ENCODE peak calls at places on chromosome X, in nine cellular contexts. R is neural progenitor cell, L is GM23248, J is PC-3, N is HCT116, C is MM.1S, Z is SK-N-SH, G is hepatocyte, O is GM23338. B is an unnamed sample.

GRCh38 chrX:14963447-14964236 is 90.4 kb downstream of the MOSPD2 start:
- DNase-seq in R (no peak), L (peak; percentile 53), J (peak; percentile 92), N (peak; percentile 49), C (no peak), Z (no peak), G (no peak), O (no peak), B (no peak)

GRCh38 chrX:48703642-48704481 is 7.3 kb downstream of the SUV39H1 start:
- DNase-seq in R (no peak), L (peak; percentile 57), J (peak; percentile 90), N (no peak), C (no peak), Z (no peak), G (no peak), O (no peak), B (no peak)

GRCh38 chrX:68695206-68695845 is 47.9 kb downstream of the STARD8 start:
- DNase-seq in R (no peak), L (peak; percentile 34), J (no peak), N (no peak), C (no peak), Z (no peak), G (no peak), O (no peak), B (no peak)

GRCh38 chrX:153347530-153347929 is 13.6 kb downstream of the ZNF275 start:
- DNase-seq in R (no peak), L (no peak), J (no peak), N (no peak), C (no peak), Z (no peak), G (no peak), O (no peak), B (no peak)

GRCh38 chrX:119690921-119691716 is 1.8 kb downstream of the SEPTIN6 start:
- DNase-seq in R (no peak), L (peak; percentile 69), J (no peak), N (no peak), C (peak; percentile 32), Z (peak; percentile 34), G (peak; percentile 31), O (peak; percentile 29), B (no peak)

GRCh38 chrX:119981286-119982070 is 37.9 kb upstream of the NKAP start:
- DNase-seq in R (peak; percentile 63), L (peak; percentile 49), J (peak; percentile 58), N (peak; percentile 42), C (peak; percentile 63), Z (peak; percentile 61), G (peak; percentile 46), O (peak; percentile 73), B (peak; percentile 65)

GRCh38 chrX:53251307-53251706 is 26.3 kb upstream of the KDM5C start:
- DNase-seq in R (peak; percentile 72), L (no peak), J (no peak), N (no peak), C (no peak), Z (no peak), G (no peak), O (no peak), B (no peak)

GRCh38 chrX:72532371-72532770 is 40.3 kb downstream of the HDAC8 start:
- DNase-seq in R (no peak), L (peak; percentile 57), J (no peak), N (no peak), C (no peak), Z (no peak), G (no peak), O (no peak), B (no peak)

GRCh38 chrX:123990602-123991001 is 29.1 kb downstream of the STAG2 start:
- DNase-seq in R (no peak), L (no peak), J (no peak), N (no peak), C (peak; percentile 12), Z (no peak), G (no peak), O (no peak), B (no peak)

GRCh38 chrX:97685753-97686152 is 802.0 kb downstream of the RPA4 start:
- DNase-seq in R (peak; percentile 46), L (peak; percentile 60), J (peak; percentile 62), N (peak; percentile 13), C (peak; percentile 53), Z (peak; percentile 41), G (peak; percentile 57), O (peak; percentile 44), B (peak; percentile 53)
- H2AFZ ChIP-seq in R (no peak overlapping the region), L (no peak overlapping the region), J (no peak overlapping the region), N (no peak overlapping the region), C (no peak overlapping the region), Z (no peak overlapping the region), G (no peak overlapping the region), O (no peak overlapping the region), B (no peak overlapping the region)

GRCh38 chrX:38804481-38805293 is 3.4 kb downstream of the MID1IP1 start:
- DNase-seq in R (peak; percentile 46), L (peak; percentile 70), J (peak; percentile 28), N (no peak), C (peak; percentile 29), Z (peak; percentile 52), G (peak; percentile 32), O (peak; percentile 7), B (peak; percentile 53)
- TF ChIP-seq EZH2phosphoT487 in R (no peak), L (no peak), J (no peak), N (no peak), C (no peak), Z (no peak), G (no peak), O (no peak), B (no peak)

GRCh38 chrX:130083656-130084382 is 26.5 kb downstream of the ELF4 start:
- DNase-seq in R (no peak), L (no peak), J (no peak), N (no peak), C (no peak), Z (no peak), G (no peak), O (no peak), B (peak; percentile 49)
- H3K4me2 ChIP-seq in R (no peak overlapping the region), L (no peak overlapping the region), J (no peak overlapping the region), N (no peak overlapping the region), C (peak overlapping the region; percentile 35), Z (no peak overlapping the region), G (no peak overlapping the region), O (no peak overlapping the region), B (peak overlapping the region; percentile 84)

GRCh38 chrX:30217465-30217864 is 2.1 kb downstream of the MAGEB2 start:
- DNase-seq in R (no peak), L (no peak), J (no peak), N (no peak), C (no peak), Z (no peak), G (no peak), O (no peak), B (no peak)

GRCh38 chrX:30212172-30212571 is 3.2 kb upstream of the MAGEB2 start:
- DNase-seq in R (no peak), L (no peak), J (peak; percentile 3), N (no peak), C (no peak), Z (no peak), G (no peak), O (no peak), B (no peak)

GRCh38 chrX:30220646-30221045 is 5.3 kb downstream of the MAGEB2 start:
- DNase-seq in R (no peak), L (no peak), J (no peak), N (no peak), C (no peak), Z (no peak), G (no peak), O (no peak), B (no peak)

GRCh38 chrX:30219372-30219771 is 4.0 kb downstream of the MAGEB2 start:
- DNase-seq in R (no peak), L (no peak), J (no peak), N (no peak), C (no peak), Z (no peak), G (no peak), O (peak; percentile 68), B (no peak)

GRCh38 chrX:30215357-30215843 is at the start of gene MAGEB2:
- DNase-seq in R (no peak), L (no peak), J (no peak), N (peak; percentile 77), C (no peak), Z (peak; percentile 33), G (no peak), O (peak; percentile 36), B (no peak)
- H2AFZ ChIP-seq in R (no peak within 1 kb of the TSS), L (no peak within 1 kb of the TSS), J (no peak within 1 kb of the TSS), N (no peak within 1 kb of the TSS), C (no peak within 1 kb of the TSS), Z (peak within 1 kb of the TSS; percentile 63), G (no peak within 1 kb of the TSS), O (no peak within 1 kb of the TSS), B (no peak within 1 kb of the TSS)

GRCh38 chrX:38561126-38561868 is at the start of gene TSPAN7:
- DNase-seq in R (peak; percentile 89), L (peak; percentile 64), J (peak; percentile 65), N (peak; percentile 28), C (peak; percentile 84), Z (peak; percentile 89), G (peak; percentile 88), O (peak; percentile 70), B (no peak)
- TF ChIP-seq EZH2phosphoT487 in R (no peak), L (no peak), J (no peak), N (no peak), C (no peak), Z (no peak), G (no peak), O (no peak), B (no peak)

DNA sequence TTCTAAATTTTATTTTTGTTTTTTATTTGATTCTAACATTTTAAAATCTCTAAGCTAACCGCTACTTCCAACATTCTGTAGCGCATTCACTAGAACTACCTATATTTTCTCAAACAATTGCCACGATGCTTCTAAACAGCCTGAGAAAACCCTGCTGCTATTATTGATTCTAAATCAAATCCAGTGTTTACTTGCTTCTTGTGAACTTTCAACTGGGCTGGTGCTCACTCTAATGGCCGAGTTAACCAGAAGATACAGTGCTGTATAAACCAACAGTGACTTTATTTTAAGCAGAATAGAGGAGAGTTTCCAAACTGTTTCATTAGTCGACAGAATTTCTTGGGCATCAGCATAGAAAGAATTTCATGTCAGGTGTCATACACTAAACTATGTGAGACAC is 110.3 kb downstream of the DLG3 start:
- DNase-seq in R (no peak), L (no peak), J (no peak), N (no peak), C (no peak), Z (no peak), G (no peak), O (no peak), B (no peak)
- H3K4me2 ChIP-seq in R (no peak overlapping the region), L (peak overlapping the region; percentile 85), J (no peak overlapping the region), N (no peak overlapping the region), C (no peak overlapping the region), Z (no peak overlapping the region), G (no peak overlapping the region), O (no peak overlapping the region), B (no peak overlapping the region)

DNA sequence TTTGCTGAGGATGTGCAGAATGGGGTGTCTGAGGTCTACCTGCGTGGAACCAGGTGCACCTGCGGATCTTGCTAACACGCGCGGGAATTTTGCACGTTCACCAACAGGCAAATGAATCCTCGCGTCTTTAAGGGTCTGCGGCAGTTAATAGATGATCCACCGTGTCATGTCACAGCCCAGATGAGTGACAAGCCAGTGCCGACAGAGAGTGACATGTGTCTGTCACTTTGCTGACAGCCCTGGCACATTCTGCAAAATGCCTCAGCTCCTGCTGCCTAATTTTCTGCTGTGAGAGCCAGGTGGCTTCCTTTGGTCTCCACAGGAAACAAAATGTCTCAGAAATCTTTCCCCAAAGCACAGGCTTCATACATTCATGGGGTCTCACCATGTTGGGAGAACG is 56.2 kb upstream of the SHOX start:
- DNase-seq in R (peak; percentile 11), L (no peak), J (no peak), N (no peak), C (no peak), Z (no peak), G (no peak), O (no peak), B (no peak)
- H2AFZ ChIP-seq in R (no peak overlapping the region), L (no peak overlapping the region), J (no peak overlapping the region), N (no peak overlapping the region), C (no peak overlapping the region), Z (no peak overlapping the region), G (no peak overlapping the region), O (no peak overlapping the region), B (no peak overlapping the region)

B was measured in OCI-LY7.